ENCODE peak calls at places on chromosomes 3 and 15, in four cellular contexts. J is endothelial cell, U is OCI-LY7, C is nephron progenitor cell. A is an unnamed sample.

GRCh38 chr3:48468329-48468731 is 21.8 kb downstream of the ATRIP start:
- DNase-seq in J (no peak), C (no peak), U (no peak), A (no peak)

GRCh38 chr15:36951747-36952247 is 148.6 kb downstream of the MEIS2 start:
- DNase-seq in U (no peak), C (peak; percentile 18), J (no peak), A (no peak)

GRCh38 chr3:152737021-152737908 is 97.7 kb upstream of the P2RY1 start:
- DNase-seq in C (no peak), J (no peak), U (no peak), A (peak; percentile 29)

GRCh38 chr15:85419200-85419599 is 38.8 kb downstream of the AKAP13 start:
- DNase-seq in U (no peak), J (no peak), C (no peak), A (no peak)

GRCh38 chr3:143207338-143207961 is 87.9 kb downstream of the CHST2 start:
- DNase-seq in U (peak; percentile 92), J (no peak), C (peak; percentile 28), A (peak; percentile 58)

GRCh38 chr3:48538451-48538850 is 18.2 kb downstream of the PFKFB4 start:
- DNase-seq in U (no peak), C (no peak), J (no peak), A (no peak)

GRCh38 chr3:15892828-15893227 is 95.0 kb upstream of the ANKRD28 start:
- DNase-seq in J (no peak), C (no peak), U (no peak), A (no peak)

GRCh38 chr3:15295506-15295905 is 36.9 kb downstream of the SH3BP5 start:
- DNase-seq in J (no peak), U (no peak), C (no peak), A (no peak)

GRCh38 chr3:106728315-106728821 is 648.9 kb upstream of the CCDC54 start:
- DNase-seq in U (no peak), C (no peak), J (no peak), A (no peak)

GRCh38 chr3:17967111-17967510 is 224.7 kb upstream of the TBC1D5 start:
- DNase-seq in C (no peak), J (no peak), U (no peak), A (no peak)

GRCh38 chr3:69791919-69792399 is 52.7 kb downstream of the MITF start:
- DNase-seq in J (no peak), C (no peak), U (no peak), A (no peak)

GRCh38 chr15:35624881-35625280 is 78.9 kb upstream of the DPH6 start:
- DNase-seq in C (no peak), J (no peak), U (no peak), A (no peak)

GRCh38 chr3:72213296-72214064 is 428.5 kb upstream of the PROK2 start:
- DNase-seq in C (no peak), U (no peak), J (no peak), A (no peak)

GRCh38 chr3:65006300-65006739 is 318.5 kb upstream of the ADAMTS9 start:
- DNase-seq in C (no peak), U (no peak), J (no peak), A (no peak)

GRCh38 chr15:92074161-92074560 is 220.7 kb downstream of the SLCO3A1 start:
- DNase-seq in U (no peak), J (no peak), C (no peak), A (no peak)

GRCh38 chr15:26682765-26683164 is 90.1 kb downstream of the GABRB3 start:
- DNase-seq in C (no peak), U (no peak), J (no peak), A (no peak)

GRCh38 chr3:55500555-55501340 is 13.6 kb upstream of the WNT5A start:
- DNase-seq in C (no peak), U (no peak), J (no peak), A (no peak)

GRCh38 chr3:128983293-128984069 is 10.4 kb downstream of the CFAP92 start:
- DNase-seq in U (no peak), C (no peak), J (no peak), A (no peak)

GRCh38 chr3:159881828-159882309 is 106.8 kb upstream of the IL12A start:
- DNase-seq in J (no peak), C (no peak), U (no peak), A (no peak)

GRCh38 chr3:14871456-14872200 is 52.9 kb downstream of the FGD5 start:
- DNase-seq in C (no peak), U (no peak), J (no peak), A (no peak)

GRCh38 chr15:94582368-94582767 is 351.0 kb downstream of the MCTP2 start:
- DNase-seq in J (peak; percentile 62), U (peak; percentile 41), C (peak; percentile 48), A (peak; percentile 20)

DNA sequence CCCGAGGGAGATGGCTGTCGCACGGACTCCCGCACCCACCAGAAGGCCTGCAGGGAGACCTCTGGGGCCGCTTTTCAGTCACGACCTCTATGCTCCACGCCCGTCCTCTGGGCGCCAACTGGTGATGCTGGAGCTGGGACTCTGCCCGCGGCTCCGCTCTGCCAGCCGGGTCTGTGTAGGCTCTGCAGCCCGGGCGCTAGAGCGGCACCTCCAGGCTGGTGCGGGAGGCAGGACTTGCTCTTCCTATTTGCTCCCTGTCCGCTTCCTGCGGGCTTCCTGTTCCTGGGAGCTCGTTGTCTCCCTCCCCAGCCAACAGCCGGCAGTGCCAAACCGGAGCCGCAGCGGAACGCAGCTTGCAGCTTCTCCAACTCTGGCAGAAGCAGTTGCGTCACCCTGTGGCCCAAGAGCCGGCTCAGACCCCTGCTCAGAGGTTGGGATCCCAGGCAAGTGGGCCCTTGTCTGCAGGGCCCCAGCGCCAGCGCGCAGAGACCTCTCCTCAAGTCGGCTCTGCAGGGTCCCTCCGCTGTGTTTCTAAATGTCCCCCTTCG is 285.9 kb downstream of the XXYLT1 start:
- DNase-seq in J (peak; percentile 47), C (peak; percentile 63), U (no peak), A (no peak)
- TF ChIP-seq CTCF in J (no peak), C (peak; percentile 14), U (no peak), A (no peak)

GRCh38 chr15:70569139-70569717 is 194.1 kb downstream of the UACA start:
- DNase-seq in J (no peak), U (no peak), C (no peak), A (no peak)
- TF ChIP-seq CTCF in J (peak; percentile 17), U (peak; percentile 49), C (peak; percentile 18), A (no peak)

DNA sequence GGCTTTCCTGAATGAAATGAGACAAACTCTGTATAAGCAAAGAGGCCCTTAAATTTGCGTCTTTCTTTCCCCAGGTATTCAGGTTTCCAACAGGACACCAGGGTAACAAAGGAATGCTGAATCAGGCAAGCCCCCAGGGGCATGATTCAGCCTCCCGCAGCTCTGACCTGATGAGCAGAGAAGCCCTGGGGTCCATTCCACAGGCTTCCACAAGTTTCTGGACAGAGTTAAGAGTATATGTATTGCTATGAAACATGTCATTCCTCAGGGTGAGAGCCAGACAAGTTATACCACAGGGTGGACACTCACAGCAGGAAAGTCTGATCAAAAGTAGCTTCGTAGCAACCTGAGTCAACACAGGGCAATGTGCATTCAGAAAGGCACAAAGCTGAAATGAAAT is 68.1 kb upstream of the CTNNB1 start:
- DNase-seq in U (no peak), J (no peak), C (no peak), A (no peak)
- TF ChIP-seq CTCF in U (no peak), J (no peak), C (no peak), A (no peak)

GRCh38 chr3:77815467-77815866 is 775.6 kb downstream of the ROBO2 start:
- DNase-seq in U (no peak), C (peak; percentile 10), J (peak; percentile 33), A (no peak)
- TF ChIP-seq CTCF in U (peak; percentile 27), C (peak; percentile 33), J (peak; percentile 18), A (peak; percentile 10)

DNA sequence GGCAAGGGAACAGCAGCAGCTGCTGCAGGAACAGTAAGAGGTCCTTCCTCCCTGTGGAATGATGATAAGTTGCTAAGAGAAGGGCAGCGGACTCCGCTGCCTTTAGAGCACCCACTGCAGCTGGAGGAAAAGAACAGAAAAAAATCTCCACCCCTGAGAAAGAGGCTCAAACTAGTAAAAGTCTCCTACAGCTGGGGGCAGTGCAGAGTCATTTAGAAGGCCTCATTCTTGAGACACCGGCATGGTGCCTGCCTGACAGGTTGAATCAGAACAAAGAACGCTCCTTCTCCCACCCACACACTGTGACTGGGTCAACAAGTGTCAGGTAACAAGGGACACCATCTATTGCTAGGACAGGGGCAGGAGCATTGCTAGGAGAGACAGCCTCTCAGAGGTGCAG is 188.4 kb downstream of the ABHD5 start:
- DNase-seq in U (peak; percentile 73), J (peak; percentile 30), C (peak; percentile 41), A (peak; percentile 58)
- TF ChIP-seq CTCF in U (peak; percentile 81), J (no peak), C (peak; percentile 38), A (peak; percentile 42)

GRCh38 chr15:76274821-76275220 is 36.4 kb downstream of the ETFA start:
- DNase-seq in C (no peak), U (no peak), J (no peak), A (no peak)
- TF ChIP-seq CTCF in C (no peak), U (no peak), J (no peak), A (no peak)

DNA sequence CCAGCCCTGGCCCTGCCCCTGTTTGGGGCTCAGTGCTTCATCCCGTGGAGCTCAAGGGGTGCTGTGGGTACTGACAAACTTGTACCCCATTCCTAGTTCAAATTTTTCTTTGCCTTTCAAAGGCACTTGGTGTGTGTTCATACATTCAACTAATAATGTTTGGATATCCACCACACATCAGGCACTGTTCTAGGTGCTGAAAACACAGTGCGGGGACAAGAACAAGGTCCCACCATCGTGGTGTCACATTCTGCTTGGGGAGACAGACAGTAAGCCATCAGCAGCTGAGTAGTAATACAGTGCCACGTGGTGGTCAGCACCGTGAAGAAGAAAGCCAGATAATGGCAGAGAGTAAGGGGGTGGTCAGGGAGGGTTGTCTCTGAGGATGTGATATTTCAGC is 32.5 kb downstream of the CRYGS start:
- DNase-seq in U (no peak), C (no peak), J (no peak), A (no peak)
- TF ChIP-seq CTCF in U (no peak), C (no peak), J (no peak), A (no peak)

DNA sequence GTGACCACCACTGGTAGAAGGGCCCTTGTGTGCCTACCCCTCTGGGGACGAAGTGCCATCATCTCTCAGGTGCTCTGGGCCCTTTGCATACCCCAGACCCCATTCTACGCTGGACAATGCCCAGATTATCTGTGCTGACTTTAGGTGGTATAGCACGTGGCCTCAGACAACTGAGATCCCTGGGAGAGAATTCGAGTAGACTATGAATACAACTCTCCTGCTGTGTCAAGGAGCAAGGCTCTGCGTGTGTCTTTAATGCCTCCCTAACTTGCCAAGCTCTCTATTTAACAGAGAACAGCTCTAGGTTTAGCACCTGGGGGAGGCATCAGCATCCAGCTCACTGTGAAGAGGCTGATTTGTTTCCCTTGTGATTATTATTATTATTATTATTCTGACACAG is 29.1 kb downstream of the FAM3D start:
- DNase-seq in U (no peak), J (no peak), C (no peak), A (no peak)
- TF ChIP-seq CTCF in U (no peak), J (no peak), C (no peak), A (no peak)

A was measured in GM10248.